ENCODE peak calls at places on chromosomes 11 and 22, in ten cellular contexts. C is stomach, U is left ventricle myocardium inferior, V is HFF-Myc, A is SK-N-SH, M is astrocyte of the spinal cord, S is A549, Y is transverse colon, P is cardiac muscle cell, K is uterus. O is an unnamed sample.

GRCh38 chr11:118705111-118705741 is 25.8 kb upstream of the TREH start:
- DNase-seq in C (no peak), U (no peak), V (no peak), A (no peak), M (no peak), S (no peak), Y (peak; percentile 29), P (no peak), K (no peak), O (no peak)

GRCh38 chr11:76235233-76236091 is 29.2 kb upstream of the WNT11 start:
- DNase-seq in C (peak; percentile 89), U (peak; percentile 84), V (peak; percentile 84), A (peak; percentile 96), M (peak; percentile 95), S (peak; percentile 92), Y (peak; percentile 91), P (peak; percentile 95), K (peak; percentile 93), O (peak; percentile 72)

GRCh38 chr22:36221799-36222751 is 17.3 kb downstream of the APOL2 start:
- DNase-seq in C (peak; percentile 68), U (no peak), V (no peak), A (peak; percentile 57), M (peak; percentile 33), S (peak; percentile 39), Y (peak; percentile 59), P (peak; percentile 62), K (peak; percentile 62), O (no peak)

GRCh38 chr22:45538284-45538683 is 35.6 kb downstream of the FBLN1 start:
- DNase-seq in C (no peak), U (no peak), V (no peak), A (no peak), M (no peak), S (no peak), Y (no peak), P (peak; percentile 49), K (no peak), O (no peak)

GRCh38 chr22:44182591-44183588 is 2.2 kb downstream of the PARVG start:
- DNase-seq in C (peak; percentile 57), U (peak; percentile 48), V (no peak), A (no peak), M (no peak), S (no peak), Y (peak; percentile 62), P (no peak), K (no peak), O (no peak)

GRCh38 chr11:71447791-71448256 is 369 bp downstream of the DHCR7 start:
- DNase-seq in C (peak; percentile 41), U (no peak), V (no peak), A (peak; percentile 79), M (peak; percentile 6), S (no peak), Y (peak; percentile 47), P (peak; percentile 18), K (no peak), O (no peak)

GRCh38 chr11:133991101-133991500 is 34.3 kb upstream of the IGSF9B start:
- DNase-seq in C (no peak), U (peak; percentile 5), V (no peak), A (no peak), M (no peak), S (no peak), Y (no peak), P (no peak), K (no peak), O (no peak)

GRCh38 chr22:48898524-48899377 is 928.9 kb downstream of the BRD1 start:
- DNase-seq in C (peak; percentile 22), U (no peak), V (no peak), A (no peak), M (no peak), S (no peak), Y (no peak), P (no peak), K (no peak), O (no peak)

GRCh38 chr22:38460367-38460952 is 5.5 kb upstream of the KCNJ4 start:
- DNase-seq in C (no peak), U (no peak), V (no peak), A (no peak), M (no peak), S (no peak), Y (no peak), P (no peak), K (no peak), O (no peak)

GRCh38 chr22:19495562-19496323 is 16.0 kb downstream of the CDC45 start:
- DNase-seq in C (no peak), U (no peak), V (no peak), A (no peak), M (no peak), S (peak; percentile 18), Y (no peak), P (peak; percentile 45), K (no peak), O (peak; percentile 10)

GRCh38 chr11:110196241-110196754 is 100.1 kb downstream of the RDX start:
- DNase-seq in C (no peak), U (no peak), V (peak; percentile 20), A (no peak), M (peak; percentile 89), S (peak; percentile 96), Y (peak; percentile 20), P (peak; percentile 79), K (no peak), O (no peak)

GRCh38 chr11:118609380-118610219 is 2.2 kb downstream of the PHLDB1 start:
- DNase-seq in C (peak; percentile 29), U (no peak), V (no peak), A (no peak), M (peak; percentile 22), S (no peak), Y (no peak), P (peak; percentile 55), K (peak; percentile 30), O (no peak)

GRCh38 chr11:86477495-86478155 is 102.9 kb downstream of the CCDC81 start:
- DNase-seq in C (no peak), U (no peak), V (no peak), A (no peak), M (peak; percentile 82), S (no peak), Y (no peak), P (peak; percentile 83), K (peak; percentile 49), O (no peak)

GRCh38 chr11:28482666-28483065 is 374.5 kb downstream of the METTL15 start:
- DNase-seq in C (no peak), U (no peak), V (no peak), A (no peak), M (no peak), S (no peak), Y (no peak), P (no peak), K (no peak), O (no peak)

DNA sequence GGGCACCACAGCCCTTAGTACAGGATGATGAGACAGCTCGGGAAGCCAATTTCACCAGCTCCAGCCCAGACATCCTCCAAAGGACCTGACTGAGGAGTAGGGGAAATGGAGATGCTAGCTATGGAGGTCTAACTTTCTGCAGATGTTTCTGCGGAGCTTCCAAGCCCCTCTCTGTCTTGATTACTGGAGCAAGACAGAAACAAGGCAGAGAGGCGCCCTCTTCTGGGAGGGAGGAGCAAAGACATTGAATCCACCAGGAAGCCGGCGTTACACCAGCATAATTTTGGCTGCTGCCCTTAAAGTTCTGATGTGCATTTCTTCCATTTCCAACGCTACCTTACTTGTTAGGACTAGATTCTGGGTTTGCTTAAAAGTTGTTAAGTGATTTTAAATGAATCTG is 107.3 kb upstream of the HSD17B12 start:
- DNase-seq in C (no peak), U (no peak), V (no peak), A (peak; percentile 51), M (no peak), S (peak; percentile 37), Y (no peak), P (peak; percentile 34), K (no peak), O (no peak)
- TF ChIP-seq CTCF in C (no peak), U (peak; percentile 62), V (peak; percentile 66), A (peak; percentile 61), M (peak; percentile 60), S (peak; percentile 41), Y (peak; percentile 39), P (peak; percentile 59), K (no peak), O (peak; percentile 62)

DNA sequence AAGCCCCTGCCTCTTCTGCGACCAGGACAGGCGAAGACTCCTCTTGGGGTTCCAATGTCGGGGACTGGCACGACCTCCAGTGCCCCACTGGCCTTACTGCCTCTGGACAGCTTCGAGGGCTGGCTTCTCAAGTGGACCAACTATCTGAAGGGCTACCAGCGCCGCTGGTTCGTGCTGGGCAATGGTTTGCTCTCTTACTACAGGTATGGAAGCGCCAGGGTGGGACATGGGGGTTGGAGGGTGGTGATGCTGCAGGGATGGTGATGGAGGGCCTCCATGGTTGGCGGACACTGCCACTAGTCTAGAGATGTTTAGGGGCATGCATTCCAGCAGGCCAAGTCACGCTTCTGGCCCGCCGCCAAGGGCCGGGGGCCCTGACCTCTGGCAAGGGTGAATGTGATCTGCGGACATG is 683 bp downstream of the OSBP2 start:
- DNase-seq in C (no peak), U (no peak), V (no peak), A (no peak), M (no peak), S (no peak), Y (no peak), P (no peak), K (peak; percentile 17), O (no peak)
- H3K4me3 ChIP-seq in C (peak overlapping the region; percentile 65), U (peak overlapping the region; percentile 75), V (peak overlapping the region; percentile 47), A (peak overlapping the region; percentile 64), M (peak overlapping the region; percentile 53), S (peak overlapping the region; percentile 74), Y (peak overlapping the region; percentile 66), P (peak overlapping the region; percentile 49), K (peak overlapping the region; percentile 31), O (peak overlapping the region; percentile 55)

DNA sequence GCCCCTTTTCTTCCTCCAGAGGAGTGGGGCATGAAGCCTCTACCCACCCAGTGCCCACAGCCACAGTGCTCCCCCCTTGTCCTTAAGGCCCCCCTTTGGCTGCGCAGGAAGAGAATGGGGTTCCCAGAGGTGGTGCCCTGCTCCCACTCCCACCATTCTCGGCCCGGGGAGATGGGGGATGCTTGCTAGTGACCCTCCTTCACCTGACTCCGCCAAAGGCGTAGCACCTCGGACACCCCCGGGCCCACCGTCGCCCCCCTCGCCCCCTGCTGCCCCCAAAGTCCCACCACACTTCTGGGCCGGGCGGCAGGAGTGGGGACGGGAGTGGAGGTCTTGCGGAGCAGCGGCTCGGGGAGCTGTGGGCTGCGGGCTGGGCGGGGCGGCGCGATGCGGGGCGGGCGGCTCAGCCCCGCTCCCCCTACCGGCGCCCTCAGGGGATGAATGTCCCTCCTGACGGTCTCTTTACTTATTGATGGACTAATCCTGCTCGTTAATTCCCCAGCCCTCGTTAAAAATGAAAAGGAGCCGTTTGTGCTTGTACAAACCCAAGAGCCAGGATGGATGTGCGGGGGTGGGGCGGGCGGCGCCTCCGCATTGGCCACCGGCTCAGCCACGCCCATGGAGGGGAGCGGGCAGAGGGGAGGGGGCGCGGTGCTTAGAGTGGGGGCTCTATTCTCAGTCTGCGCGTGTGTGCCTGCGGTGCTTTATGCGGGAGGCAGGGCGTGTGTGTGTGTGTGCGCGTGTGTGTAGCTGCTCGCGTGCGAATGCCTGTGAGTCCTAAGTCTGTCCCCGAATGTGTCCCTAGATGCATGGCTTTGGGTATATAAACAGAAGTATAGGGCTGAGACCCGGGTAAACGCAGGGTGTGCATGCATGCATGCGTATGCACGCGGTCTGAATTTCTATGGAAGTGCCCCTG is 25.6 kb downstream of the SYT7 start:
- DNase-seq in C (no peak), U (no peak), V (no peak), A (peak; percentile 90), M (no peak), S (no peak), Y (no peak), P (no peak), K (no peak), O (no peak)
- TF ChIP-seq CTCF in C (no peak), U (no peak), V (peak; percentile 34), A (peak; percentile 34), M (no peak), S (no peak), Y (no peak), P (peak; percentile 18), K (no peak), O (no peak)

GRCh38 chr11:69599502-69599901 is 41.5 kb upstream of the CCND1 start:
- DNase-seq in C (no peak), U (no peak), V (no peak), A (no peak), M (no peak), S (no peak), Y (no peak), P (no peak), K (no peak), O (peak; percentile 34)
- H3K4me3 ChIP-seq in C (no peak overlapping the region), U (no peak overlapping the region), V (no peak overlapping the region), A (no peak overlapping the region), M (no peak overlapping the region), S (no peak overlapping the region), Y (no peak overlapping the region), P (no peak overlapping the region), K (no peak overlapping the region), O (no peak overlapping the region)

O was measured in AG09309.